ENCODE peak calls at places on chromosome 14, in four cellular contexts. K, A, E and F are unnamed samples.
A peak's percentile ranks its signal among the peaks of the same experiment; 100 is the strongest.

GRCh38 chr14:91870001-91870400 is 2.7 kb upstream of the TC2N start:
- DNase-seq in K (no peak), A (no peak), E (no peak), F (no peak)

GRCh38 chr14:50364792-50365191 is 31.9 kb downstream of the CDKL1 start:
- DNase-seq in K (no peak), A (no peak), E (no peak), F (no peak)

GRCh38 chr14:71060795-71061455 is 153.7 kb downstream of the PCNX1 start:
- DNase-seq in K (no peak), A (no peak), E (no peak), F (no peak)

GRCh38 chr14:84273181-84273580 is 1256.8 kb upstream of the FLRT2 start:
- DNase-seq in K (no peak), A (no peak), E (no peak), F (no peak)

GRCh38 chr14:34297786-34298520 is 164.1 kb downstream of the SPTSSA start:
- DNase-seq in K (no peak), A (no peak), E (no peak), F (no peak)

GRCh38 chr14:71524321-71524982 is 407.8 kb upstream of the RGS6 start:
- DNase-seq in K (no peak), A (no peak), E (no peak), F (no peak)

GRCh38 chr14:61470261-61470953 is 149.0 kb downstream of the PRKCH start:
- DNase-seq in K (no peak), A (peak; percentile 47), E (no peak), F (peak; percentile 55)

GRCh38 chr14:89292579-89293348 is 124.3 kb downstream of the FOXN3 start:
- DNase-seq in K (no peak), A (no peak), E (no peak), F (no peak)

GRCh38 chr14:81301371-81301770 is 80.6 kb upstream of the GTF2A1 start:
- DNase-seq in K (no peak), A (no peak), E (no peak), F (no peak)

GRCh38 chr14:101583709-101584048 is 22.4 kb downstream of the DIO3 start:
- DNase-seq in K (no peak), A (no peak), E (no peak), F (no peak)

GRCh38 chr14:94780536-94781404 is 10.9 kb upstream of the GSC start:
- DNase-seq in K (no peak), A (no peak), E (no peak), F (no peak)

GRCh38 chr14:45253754-45254300 is 825 bp upstream of the MIS18BP1 start:
- DNase-seq in K (peak; percentile 9), A (no peak), E (no peak), F (peak; percentile 61)

GRCh38 chr14:59107819-59108218 is 80.6 kb upstream of the DAAM1 start:
- DNase-seq in K (peak; percentile 4), A (no peak), E (no peak), F (no peak)

GRCh38 chr14:20278414-20278813 is 27.3 kb downstream of the TTC5 start:
- DNase-seq in K (peak; percentile 6), A (no peak), E (no peak), F (peak; percentile 62)

GRCh38 chr14:78747809-78748208 is 577.6 kb downstream of the NRXN3 start:
- DNase-seq in K (no peak), A (no peak), E (no peak), F (no peak)

GRCh38 chr14:94180655-94181271 is 6.6 kb downstream of the PPP4R4 start:
- DNase-seq in K (no peak), A (peak; percentile 51), E (no peak), F (no peak)

GRCh38 chr14:54627718-54628345 is 60.9 kb downstream of the SAMD4A start:
- DNase-seq in K (no peak), A (peak; percentile 80), E (peak; percentile 22), F (peak; percentile 55)

GRCh38 chr14:99918781-99919180 is 125.6 kb downstream of the EML1 start:
- DNase-seq in K (no peak), A (no peak), E (no peak), F (no peak)

GRCh38 chr14:26873556-26873955 is 275.7 kb upstream of the NOVA1 start:
- DNase-seq in K (no peak), A (no peak), E (no peak), F (no peak)

GRCh38 chr14:29216316-29216715 is 449.7 kb downstream of the FOXG1 start:
- DNase-seq in K (no peak), A (no peak), E (no peak), F (no peak)

GRCh38 chr14:73935666-73936065 is 14.2 kb downstream of the FAM161B start:
- DNase-seq in K (no peak), A (peak; percentile 35), E (no peak), F (no peak)

GRCh38 chr14:96245710-96246534 is 10.1 kb upstream of the BDKRB1 start:
- DNase-seq in K (no peak), A (peak; percentile 56), E (no peak), F (no peak)

GRCh38 chr14:100076630-100077029 is 11.4 kb downstream of the EVL start:
- DNase-seq in K (no peak), A (peak; percentile 67), E (no peak), F (peak; percentile 66)

GRCh38 chr14:105180598-105181528 is at the start of gene NUDT14:
- DNase-seq in K (peak; percentile 80), A (peak; percentile 91), E (peak; percentile 45), F (peak; percentile 82)

GRCh38 chr14:52885230-52885629 is 65.6 kb downstream of the FERMT2 start:
- DNase-seq in K (no peak), A (peak; percentile 10), E (no peak), F (no peak)

GRCh38 chr14:20314026-20314425 is 8.3 kb upstream of the TTC5 start:
- DNase-seq in K (no peak), A (no peak), E (no peak), F (no peak)

GRCh38 chr14:91125801-91126200 is 11.9 kb downstream of the DGLUCY start:
- DNase-seq in K (no peak), A (no peak), E (no peak), F (no peak)

GRCh38 chr14:37709419-37710195 is 114.2 kb downstream of the TTC6 start:
- DNase-seq in K (no peak), A (peak; percentile 48), E (no peak), F (no peak)

GRCh38 chr14:96351986-96352385 is 11.2 kb downstream of the ATG2B start:
- DNase-seq in K (no peak), A (no peak), E (no peak), F (no peak)

GRCh38 chr14:99174920-99175319 is 97.1 kb downstream of the BCL11B start:
- DNase-seq in K (no peak), A (no peak), E (no peak), F (no peak)

GRCh38 chr14:59189281-59189821 is 884 bp downstream of the DAAM1 start:
- DNase-seq in K (peak; percentile 38), A (peak; percentile 17), E (peak; percentile 15), F (peak; percentile 47)

GRCh38 chr14:100770605-100771120 is 44.0 kb downstream of the DLK1 start:
- DNase-seq in K (no peak), A (no peak), E (no peak), F (peak; percentile 9)

GRCh38 chr14:54529811-54530210 is 20.1 kb downstream of the CGRRF1 start:
- DNase-seq in K (no peak), A (no peak), E (no peak), F (no peak)

GRCh38 chr14:30496852-30497251 is 62.1 kb upstream of the G2E3 start:
- DNase-seq in K (no peak), A (no peak), E (no peak), F (no peak)